ENCODE peak calls at places on chromosomes 3 and 15, in seven cellular contexts. X, C, R, B, Z, I and N are unnamed samples.

GRCh38 chr3:132550579-132551305 is 46.3 kb upstream of the ACKR4 start:
- DNase-seq in X (no peak), C (no peak), R (no peak), B (no peak), Z (no peak), I (no peak), N (no peak)

GRCh38 chr15:83565553-83566159 is 88.3 kb upstream of the ADAMTSL3 start:
- DNase-seq in X (no peak), C (peak; percentile 39), R (peak; percentile 30), B (no peak), Z (no peak), I (peak; percentile 23), N (no peak)

GRCh38 chr3:25849101-25849500 is 59.2 kb downstream of the OXSM start:
- DNase-seq in X (no peak), C (no peak), R (no peak), B (no peak), Z (no peak), I (no peak), N (no peak)

GRCh38 chr3:60186359-60186758 is 1064.9 kb downstream of the FHIT start:
- DNase-seq in X (no peak), C (no peak), R (no peak), B (no peak), Z (no peak), I (no peak), N (no peak)

GRCh38 chr3:42185044-42185443 is 80.9 kb downstream of the CCK start:
- DNase-seq in X (no peak), C (no peak), R (no peak), B (peak; percentile 67), Z (peak; percentile 26), I (no peak), N (peak; percentile 68)

GRCh38 chr3:137770821-137771399 is 6.8 kb downstream of the SOX14 start:
- DNase-seq in X (no peak), C (no peak), R (no peak), B (no peak), Z (no peak), I (no peak), N (no peak)

GRCh38 chr3:152270944-152271343 is 2.2 kb downstream of the MBNL1 start:
- DNase-seq in X (no peak), C (no peak), R (no peak), B (no peak), Z (no peak), I (no peak), N (no peak)

GRCh38 chr3:53841296-53841695 is 4.9 kb downstream of the CHDH start:
- DNase-seq in X (no peak), C (no peak), R (no peak), B (peak; percentile 46), Z (peak; percentile 57), I (no peak), N (no peak)

GRCh38 chr3:26108846-26109489 is 319.1 kb downstream of the OXSM start:
- DNase-seq in X (no peak), C (no peak), R (no peak), B (no peak), Z (no peak), I (no peak), N (no peak)

GRCh38 chr15:27124287-27124830 is 153.4 kb downstream of the GABRG3 start:
- DNase-seq in X (no peak), C (no peak), R (no peak), B (no peak), Z (no peak), I (peak; percentile 75), N (no peak)

GRCh38 chr15:67715166-67715565 is 110.1 kb upstream of the SKOR1 start:
- DNase-seq in X (no peak), C (no peak), R (no peak), B (no peak), Z (no peak), I (no peak), N (no peak)

GRCh38 chr15:59492389-59493377 is 54.7 kb downstream of the FAM81A start:
- DNase-seq in X (peak; percentile 58), C (peak; percentile 81), R (peak; percentile 63), B (peak; percentile 66), Z (peak; percentile 64), I (peak; percentile 41), N (peak; percentile 69)

GRCh38 chr15:99209326-99209725 is 40.1 kb downstream of the TTC23 start:
- DNase-seq in X (no peak), C (no peak), R (no peak), B (no peak), Z (no peak), I (no peak), N (no peak)

GRCh38 chr3:65996605-65997004 is 42.1 kb downstream of the MAGI1 start:
- DNase-seq in X (no peak), C (no peak), R (no peak), B (peak; percentile 48), Z (no peak), I (no peak), N (no peak)

GRCh38 chr3:55624238-55624637 is 137.1 kb upstream of the WNT5A start:
- DNase-seq in X (no peak), C (no peak), R (peak; percentile 16), B (no peak), Z (peak; percentile 22), I (no peak), N (no peak)

GRCh38 chr3:37762286-37762685 is 99.4 kb upstream of the CTDSPL start:
- DNase-seq in X (no peak), C (no peak), R (no peak), B (no peak), Z (no peak), I (no peak), N (no peak)

GRCh38 chr15:48616216-48616615 is 29.3 kb downstream of the FBN1 start:
- DNase-seq in X (no peak), C (no peak), R (no peak), B (no peak), Z (no peak), I (no peak), N (no peak)

GRCh38 chr3:111609700-111610099 is 14.6 kb upstream of the ZBED2 start:
- DNase-seq in X (no peak), C (no peak), R (no peak), B (no peak), Z (no peak), I (no peak), N (no peak)

GRCh38 chr15:74867562-74868458 is 5.4 kb downstream of the SCAMP2 start:
- DNase-seq in X (no peak), C (no peak), R (peak; percentile 31), B (peak; percentile 52), Z (peak; percentile 58), I (no peak), N (no peak)

GRCh38 chr15:48307586-48307985 is 23.6 kb upstream of the DUT start:
- DNase-seq in X (no peak), C (no peak), R (no peak), B (no peak), Z (no peak), I (no peak), N (no peak)

GRCh38 chr3:36461588-36461987 is 81.3 kb downstream of the STAC start:
- DNase-seq in X (no peak), C (no peak), R (no peak), B (no peak), Z (no peak), I (no peak), N (no peak)

GRCh38 chr15:54088837-54089236 is 110.6 kb downstream of the UNC13C start:
- DNase-seq in X (no peak), C (no peak), R (no peak), B (no peak), Z (no peak), I (no peak), N (no peak)

GRCh38 chr15:96183927-96184266 is 146.6 kb upstream of the NR2F2 start:
- DNase-seq in X (no peak), C (peak; percentile 55), R (no peak), B (no peak), Z (no peak), I (no peak), N (no peak)

GRCh38 chr15:96181873-96182301 is 148.6 kb upstream of the NR2F2 start:
- DNase-seq in X (peak; percentile 81), C (no peak), R (peak; percentile 76), B (no peak), Z (peak; percentile 33), I (no peak), N (peak; percentile 68)

GRCh38 chr15:96184297-96184696 is 146.2 kb upstream of the NR2F2 start:
- DNase-seq in X (no peak), C (peak; percentile 26), R (no peak), B (no peak), Z (no peak), I (no peak), N (no peak)

GRCh38 chr15:96181217-96181616 is 149.3 kb upstream of the NR2F2 start:
- DNase-seq in X (no peak), C (no peak), R (no peak), B (no peak), Z (no peak), I (no peak), N (no peak)

GRCh38 chr15:96183020-96183926 is 147.2 kb upstream of the NR2F2 start:
- DNase-seq in X (no peak), C (peak; percentile 69), R (no peak), B (no peak), Z (no peak), I (no peak), N (no peak)
- TF ChIP-seq POLR2A in X (no peak), C (no peak), R (no peak), B (no peak), Z (no peak), I (no peak), N (no peak)

GRCh38 chr15:39273805-39274411 is 307.0 kb upstream of the THBS1 start:
- DNase-seq in X (no peak), C (peak; percentile 94), R (no peak), B (peak; percentile 84), Z (no peak), I (no peak), N (no peak)
- TF ChIP-seq EP300 in X (no peak), C (peak; percentile 88), R (no peak), B (no peak), Z (no peak), I (no peak), N (no peak)

GRCh38 chr3:13013151-13013561 is 60.1 kb downstream of the IQSEC1 start:
- DNase-seq in X (peak; percentile 7), C (no peak), R (no peak), B (no peak), Z (no peak), I (peak; percentile 77), N (peak; percentile 55)

GRCh38 chr3:13013595-13013993 is 59.6 kb downstream of the IQSEC1 start:
- DNase-seq in X (no peak), C (no peak), R (no peak), B (no peak), Z (peak; percentile 5), I (no peak), N (no peak)

GRCh38 chr3:13014755-13015285 is 58.4 kb downstream of the IQSEC1 start:
- DNase-seq in X (no peak), C (no peak), R (no peak), B (no peak), Z (peak; percentile 14), I (no peak), N (peak; percentile 40)

GRCh38 chr3:13015286-13016082 is 57.7 kb downstream of the IQSEC1 start:
- DNase-seq in X (no peak), C (no peak), R (no peak), B (peak; percentile 41), Z (peak; percentile 63), I (no peak), N (peak; percentile 77)

GRCh38 chr3:13013994-13014754 is 59.1 kb downstream of the IQSEC1 start:
- DNase-seq in X (no peak), C (no peak), R (no peak), B (no peak), Z (no peak), I (no peak), N (peak; percentile 60)
- TF ChIP-seq POLR2A in X (no peak), C (no peak), R (no peak), B (no peak), Z (no peak), I (no peak), N (no peak)

GRCh38 chr3:146142757-146143156 is 18.2 kb downstream of the PLOD2 start:
- DNase-seq in X (no peak), C (no peak), R (no peak), B (no peak), Z (no peak), I (no peak), N (no peak)
- TF ChIP-seq EP300 in X (no peak), C (no peak), R (no peak), B (no peak), Z (peak; percentile 25), I (no peak), N (no peak)